ENCODE peak calls at places on chromosomes 5 and 9, in seven cellular contexts. O is upper lobe of left lung, G is stomach, J is GM12878, H is transverse colon, I is HepG2, L is SK-N-SH. D is an unnamed sample.

GRCh38 chr5:58060971-58061370 is 398.9 kb downstream of the PLK2 start:
- DNase-seq in O (no peak), G (no peak), J (no peak), H (no peak), I (no peak), L (no peak), D (no peak)

GRCh38 chr9:18184034-18184800 is 289.7 kb upstream of the ADAMTSL1 start:
- DNase-seq in O (peak; percentile 24), G (peak; percentile 27), J (no peak), H (no peak), I (no peak), L (no peak), D (no peak)

GRCh38 chr9:125785187-125785840 is 38.1 kb downstream of the PBX3 start:
- DNase-seq in O (peak; percentile 22), G (no peak), J (no peak), H (no peak), I (peak; percentile 17), L (no peak), D (no peak)

GRCh38 chr5:157540707-157541451 is 34.7 kb downstream of the ADAM19 start:
- DNase-seq in O (peak; percentile 69), G (peak; percentile 39), J (peak; percentile 87), H (peak; percentile 72), I (no peak), L (peak; percentile 37), D (no peak)

GRCh38 chr9:72415163-72415562 is 50.2 kb upstream of the ZFAND5 start:
- DNase-seq in O (no peak), G (no peak), J (peak; percentile 16), H (no peak), I (no peak), L (no peak), D (no peak)

GRCh38 chr9:91179237-91180138 is 182.2 kb downstream of the AUH start:
- DNase-seq in O (no peak), G (peak; percentile 8), J (no peak), H (peak; percentile 4), I (no peak), L (no peak), D (peak; percentile 80)

GRCh38 chr9:87786423-87786822 is 60.5 kb downstream of the CTSL start:
- DNase-seq in O (no peak), G (no peak), J (no peak), H (no peak), I (no peak), L (no peak), D (no peak)

GRCh38 chr5:126098330-126099017 is 324.7 kb upstream of the GRAMD2B start:
- DNase-seq in O (no peak), G (no peak), J (no peak), H (no peak), I (no peak), L (peak; percentile 33), D (no peak)

GRCh38 chr5:77627869-77628674 is 10.4 kb downstream of the OTP start:
- DNase-seq in O (no peak), G (no peak), J (no peak), H (no peak), I (no peak), L (peak; percentile 35), D (peak; percentile 79)

GRCh38 chr5:123753349-123754166 is 241.6 kb downstream of the CSNK1G3 start:
- DNase-seq in O (no peak), G (no peak), J (no peak), H (no peak), I (no peak), L (no peak), D (no peak)

GRCh38 chr5:65121880-65122436 is 353.2 kb downstream of the CWC27 start:
- DNase-seq in O (no peak), G (no peak), J (no peak), H (no peak), I (no peak), L (no peak), D (peak; percentile 64)

GRCh38 chr9:133494636-133495326 is 15.9 kb upstream of the SLC2A6 start:
- DNase-seq in O (no peak), G (no peak), J (no peak), H (no peak), I (peak; percentile 16), L (no peak), D (no peak)

GRCh38 chr5:122030251-122030650 is 47.8 kb downstream of the LOX start:
- DNase-seq in O (no peak), G (no peak), J (no peak), H (no peak), I (peak; percentile 27), L (no peak), D (no peak)

GRCh38 chr5:14397717-14398116 is 183.9 kb upstream of the OTULINL start:
- DNase-seq in O (no peak), G (no peak), J (no peak), H (no peak), I (no peak), L (no peak), D (peak; percentile 90)

GRCh38 chr5:9513825-9514224 is 32.0 kb downstream of the SEMA5A start:
- DNase-seq in O (no peak), G (no peak), J (no peak), H (no peak), I (no peak), L (no peak), D (no peak)

GRCh38 chr5:32707394-32707997 is 3.6 kb upstream of the NPR3 start:
- DNase-seq in O (no peak), G (no peak), J (no peak), H (no peak), I (peak; percentile 27), L (peak; percentile 43), D (no peak)

GRCh38 chr9:107138261-107138992 is 144.7 kb upstream of the RAD23B start:
- DNase-seq in O (no peak), G (no peak), J (no peak), H (no peak), I (no peak), L (no peak), D (no peak)

GRCh38 chr5:1065143-1065750 is 46.6 kb downstream of the SLC12A7 start:
- DNase-seq in O (no peak), G (no peak), J (no peak), H (no peak), I (no peak), L (peak; percentile 12), D (no peak)

GRCh38 chr9:134088064-134088725 is 20.4 kb upstream of the BRD3 start:
- DNase-seq in O (no peak), G (peak; percentile 31), J (no peak), H (peak; percentile 17), I (no peak), L (peak; percentile 51), D (no peak)

GRCh38 chr5:174675916-174676315 is 48.5 kb upstream of the MSX2 start:
- DNase-seq in O (no peak), G (no peak), J (no peak), H (no peak), I (no peak), L (no peak), D (no peak)

GRCh38 chr5:68225188-68225910 is 9.8 kb downstream of the PIK3R1 start:
- DNase-seq in O (peak; percentile 81), G (peak; percentile 69), J (no peak), H (peak; percentile 69), I (peak; percentile 23), L (no peak), D (no peak)

GRCh38 chr5:72955143-72955767 is 586 bp upstream of the FCHO2 start:
- DNase-seq in O (peak; percentile 84), G (peak; percentile 81), J (no peak), H (peak; percentile 78), I (peak; percentile 64), L (no peak), D (no peak)

DNA sequence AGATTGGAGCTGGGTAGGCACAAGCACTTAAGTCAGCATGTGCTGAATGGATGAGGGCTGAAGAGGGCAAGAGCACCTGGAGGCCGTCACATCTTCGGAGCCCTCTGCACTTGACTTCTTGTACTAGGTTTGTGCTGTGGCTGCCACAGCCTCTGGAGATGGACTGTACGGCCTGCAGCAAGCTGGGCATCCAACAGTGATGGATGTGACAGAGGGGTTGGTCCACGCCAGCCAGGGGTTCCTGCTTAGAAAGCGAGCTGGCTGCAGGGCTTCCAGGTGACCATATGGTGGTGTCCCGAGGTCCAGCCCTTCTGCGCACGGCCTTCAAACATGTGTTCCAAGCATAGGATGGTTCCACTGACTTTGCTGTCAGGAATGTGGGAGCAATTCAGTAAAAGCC is 65.1 kb upstream of the PHYKPL start:
- DNase-seq in O (no peak), G (no peak), J (no peak), H (no peak), I (no peak), L (no peak), D (no peak)
- H3K27ac ChIP-seq in O (no peak overlapping the region), G (no peak overlapping the region), J (no peak overlapping the region), H (no peak overlapping the region), I (no peak overlapping the region), L (no peak overlapping the region), D (no peak overlapping the region)

GRCh38 chr9:113274474-113275146 is 762 bp downstream of the CDC26 start:
- DNase-seq in O (no peak), G (no peak), J (peak; percentile 35), H (no peak), I (peak; percentile 69), L (peak; percentile 57), D (no peak)
- TF ChIP-seq POLR2AphosphoS5 in O (no peak), G (no peak), J (no peak), H (peak; percentile 15), I (no peak), L (no peak), D (no peak)

DNA sequence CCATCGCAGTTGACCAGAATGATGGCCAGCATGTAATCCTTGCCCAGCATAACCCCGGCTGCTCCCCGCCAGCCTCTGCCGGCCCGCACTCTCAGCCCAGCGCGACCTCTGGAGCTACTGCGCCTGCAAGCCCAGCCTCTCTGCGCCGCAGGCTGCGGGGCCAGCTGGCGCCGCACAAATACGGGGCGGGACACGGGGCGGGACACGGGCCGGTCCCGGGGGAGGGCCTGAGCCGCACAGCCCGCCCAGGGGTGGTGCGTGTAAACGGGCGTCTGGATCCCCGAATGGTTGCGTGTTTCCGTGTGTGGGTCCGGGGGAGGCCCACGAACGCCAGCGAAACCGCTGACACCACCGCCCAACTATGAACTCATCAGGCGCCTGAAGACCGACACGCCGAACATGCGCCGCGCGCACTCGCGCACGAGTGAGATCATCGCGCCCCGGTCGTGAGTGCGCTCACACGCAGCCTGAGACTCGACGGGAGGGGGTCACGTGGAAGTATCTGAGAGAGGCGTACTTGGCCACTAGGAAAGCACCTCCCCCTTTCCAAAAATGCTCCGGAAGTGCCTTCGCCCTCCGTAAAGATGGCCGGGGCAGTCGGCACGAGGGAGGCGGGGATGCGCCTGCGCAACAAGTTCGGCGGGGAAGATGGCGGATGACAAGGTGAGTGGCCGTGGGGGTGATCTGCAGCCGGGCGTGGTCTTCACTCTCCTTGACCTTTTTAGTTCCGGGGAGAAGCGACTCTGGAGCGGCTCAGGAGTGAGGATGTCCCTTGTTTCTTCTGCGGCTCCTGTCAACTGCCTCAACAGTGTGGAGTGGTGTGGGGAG is at the start of the genes APBB3 and SLC35A4:
- DNase-seq in O (peak; percentile 98), G (peak; percentile 96), J (peak; percentile 96), H (peak; percentile 97), I (peak; percentile 27), L (peak; percentile 96), D (peak; percentile 99)
- TF ChIP-seq EP300 in O (peak; percentile 68), G (no peak), J (no peak), H (peak; percentile 56), I (no peak), L (no peak), D (peak; percentile 49)

DNA sequence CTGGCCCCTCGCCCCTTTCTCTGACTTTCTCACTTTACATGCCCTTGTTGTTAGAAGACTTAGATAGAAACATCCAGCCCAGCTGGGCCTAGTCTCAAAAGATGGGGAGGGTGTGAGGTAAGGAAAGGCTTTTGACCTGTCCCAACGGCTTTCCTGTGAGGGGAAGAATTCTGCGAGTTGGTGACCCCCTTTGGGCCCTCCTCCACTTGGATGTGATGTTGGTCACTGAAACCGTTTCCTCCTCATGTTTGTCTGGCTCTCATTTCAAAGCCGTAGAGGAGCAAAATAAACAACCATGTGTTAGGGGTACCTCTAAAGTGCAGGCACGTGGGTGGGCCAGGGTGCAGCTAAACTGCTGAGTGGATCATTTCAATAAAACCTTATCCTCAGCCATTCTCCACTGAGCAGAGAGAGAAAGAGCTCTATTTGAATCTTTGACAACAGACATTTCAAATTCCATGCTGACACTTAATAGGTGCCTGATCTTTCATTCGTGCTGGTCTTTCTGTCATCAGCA is 84.3 kb upstream of the MELK start:
- DNase-seq in O (peak; percentile 23), G (no peak), J (no peak), H (no peak), I (no peak), L (no peak), D (peak; percentile 93)
- H3K27ac ChIP-seq in O (peak overlapping the region; percentile 93), G (peak overlapping the region; percentile 93), J (peak overlapping the region; percentile 99), H (peak overlapping the region; percentile 94), I (peak overlapping the region; percentile 88), L (peak overlapping the region; percentile 91), D (peak overlapping the region; percentile 90)

D was measured in esophagus muscularis mucosa.